ENCODE peak calls at places on chromosomes 5 and 9, in eight cellular contexts. W is cardiac fibroblast; S is tibial artery; G is CD8-positive, alpha-beta T cell; V is heart right ventricle; A is transverse colon; P is spleen; O is fibroblast of mammary gland. Y is an unnamed sample.

GRCh38 chr5:98455660-98456059 is 317.8 kb upstream of the RGMB start:
- DNase-seq in W (peak), S (no peak), G (no peak), V (no peak), A (no peak), P (no peak), O (peak), Y (peak)

GRCh38 chr9:89661956-89662717 is 57.3 kb downstream of the GADD45G start:
- DNase-seq in W (peak), S (peak), G (no peak), V (peak), A (peak), P (peak), O (peak), Y (peak)

GRCh38 chr9:91177081-91177480 is 184.6 kb downstream of the AUH start:
- DNase-seq in W (no peak), S (no peak), G (no peak), V (no peak), A (peak), P (peak), O (no peak), Y (no peak)

GRCh38 chr9:134396258-134396742 is 70.0 kb downstream of the RXRA start:
- DNase-seq in W (no peak), S (no peak), G (no peak), V (peak), A (peak), P (peak), O (no peak), Y (no peak)

GRCh38 chr5:38099205-38100144 is 158.9 kb upstream of the EGFLAM start:
- DNase-seq in W (no peak), S (no peak), G (no peak), V (no peak), A (no peak), P (no peak), O (no peak), Y (no peak)

GRCh38 chr9:136691316-136692189 is 4.3 kb upstream of the AGPAT2 start:
- DNase-seq in W (no peak), S (no peak), G (no peak), V (no peak), A (no peak), P (no peak), O (no peak), Y (no peak)

GRCh38 chr5:135319928-135320606 is 79.0 kb downstream of the MACROH2A1 start:
- DNase-seq in W (no peak), S (peak), G (no peak), V (no peak), A (no peak), P (peak), O (no peak), Y (no peak)

GRCh38 chr5:169696621-169697517 is 59.8 kb downstream of the DOCK2 start:
- DNase-seq in W (peak), S (no peak), G (no peak), V (no peak), A (no peak), P (no peak), O (peak), Y (no peak)

GRCh38 chr9:117247271-117247670 is 167.6 kb downstream of the ASTN2 start:
- DNase-seq in W (no peak), S (no peak), G (no peak), V (no peak), A (no peak), P (no peak), O (no peak), Y (no peak)

GRCh38 chr5:6506631-6507030 is 58.0 kb downstream of the UBE2QL1 start:
- DNase-seq in W (no peak), S (no peak), G (no peak), V (no peak), A (no peak), P (no peak), O (no peak), Y (no peak)

GRCh38 chr5:6505779-6506557 is 57.3 kb downstream of the UBE2QL1 start:
- DNase-seq in W (no peak), S (no peak), G (no peak), V (no peak), A (no peak), P (no peak), O (no peak), Y (no peak)

GRCh38 chr5:6508931-6509330 is 60.3 kb downstream of the UBE2QL1 start:
- DNase-seq in W (no peak), S (no peak), G (no peak), V (no peak), A (no peak), P (no peak), O (no peak), Y (no peak)

GRCh38 chr5:6510132-6510531 is 61.5 kb downstream of the UBE2QL1 start:
- DNase-seq in W (no peak), S (no peak), G (no peak), V (no peak), A (no peak), P (no peak), O (peak), Y (peak)

GRCh38 chr5:6510973-6511372 is 62.3 kb downstream of the UBE2QL1 start:
- DNase-seq in W (no peak), S (no peak), G (no peak), V (no peak), A (no peak), P (no peak), O (no peak), Y (no peak)
- TF ChIP-seq CTCF in W (no peak), S (no peak), G (no peak), V (no peak), A (no peak), P (no peak), O (no peak), Y (no peak)

GRCh38 chr5:131164931-131165727 is at the start of gene HINT1:
- DNase-seq in W (peak), S (peak), G (peak), V (peak), A (peak), P (peak), O (peak), Y (peak)
- TF ChIP-seq CTCF in W (no peak), S (no peak), G (no peak), V (peak), A (no peak), P (peak), O (peak), Y (peak)

DNA sequence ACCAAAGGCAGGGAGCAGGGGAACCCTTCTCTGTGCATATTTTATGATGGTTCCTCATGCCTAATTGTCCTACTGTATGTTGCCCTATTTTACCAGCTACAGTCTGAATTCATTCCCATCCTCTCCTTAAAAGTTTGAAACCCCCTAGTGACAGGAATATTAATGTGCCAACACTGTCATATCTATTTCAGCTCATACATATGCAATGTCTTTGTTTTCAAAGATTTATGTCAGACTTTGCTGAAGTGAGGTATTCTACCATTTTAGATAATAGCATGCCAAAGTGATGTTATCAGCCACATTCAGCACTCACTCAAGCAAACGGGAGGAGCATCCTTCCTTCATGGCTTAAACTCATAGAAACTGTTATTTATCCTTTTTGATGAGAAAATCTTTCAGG is 696.6 kb downstream of the NR2F1-AS1 start:
- DNase-seq in W (no peak), S (no peak), G (no peak), V (no peak), A (no peak), P (no peak), O (no peak), Y (no peak)
- TF ChIP-seq CTCF in W (no peak), S (no peak), G (no peak), V (no peak), A (no peak), P (no peak), O (no peak), Y (no peak)

DNA sequence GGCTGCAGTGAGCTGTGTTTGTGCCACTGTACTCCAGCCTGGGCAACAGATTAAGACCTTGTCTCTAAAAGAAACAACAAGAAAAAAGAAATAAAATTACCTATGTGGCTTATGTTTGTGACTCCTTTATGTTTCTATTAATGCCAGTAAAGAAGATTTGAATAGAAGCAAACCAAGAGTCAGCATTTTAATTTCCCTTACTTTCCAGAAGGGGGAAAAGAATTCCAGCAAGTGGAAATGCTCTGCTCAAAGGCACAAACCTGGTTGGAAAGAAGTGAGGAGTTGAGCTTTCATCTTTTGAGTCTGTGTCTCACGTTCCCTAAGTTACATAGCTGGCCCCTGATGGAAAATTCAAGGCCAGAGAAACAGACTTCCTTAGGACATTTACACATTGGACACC is 23.6 kb upstream of the ELL2 start:
- DNase-seq in W (no peak), S (no peak), G (no peak), V (no peak), A (no peak), P (no peak), O (no peak), Y (no peak)
- TF ChIP-seq CTCF in W (no peak), S (no peak), G (no peak), V (no peak), A (no peak), P (no peak), O (no peak), Y (no peak)

DNA sequence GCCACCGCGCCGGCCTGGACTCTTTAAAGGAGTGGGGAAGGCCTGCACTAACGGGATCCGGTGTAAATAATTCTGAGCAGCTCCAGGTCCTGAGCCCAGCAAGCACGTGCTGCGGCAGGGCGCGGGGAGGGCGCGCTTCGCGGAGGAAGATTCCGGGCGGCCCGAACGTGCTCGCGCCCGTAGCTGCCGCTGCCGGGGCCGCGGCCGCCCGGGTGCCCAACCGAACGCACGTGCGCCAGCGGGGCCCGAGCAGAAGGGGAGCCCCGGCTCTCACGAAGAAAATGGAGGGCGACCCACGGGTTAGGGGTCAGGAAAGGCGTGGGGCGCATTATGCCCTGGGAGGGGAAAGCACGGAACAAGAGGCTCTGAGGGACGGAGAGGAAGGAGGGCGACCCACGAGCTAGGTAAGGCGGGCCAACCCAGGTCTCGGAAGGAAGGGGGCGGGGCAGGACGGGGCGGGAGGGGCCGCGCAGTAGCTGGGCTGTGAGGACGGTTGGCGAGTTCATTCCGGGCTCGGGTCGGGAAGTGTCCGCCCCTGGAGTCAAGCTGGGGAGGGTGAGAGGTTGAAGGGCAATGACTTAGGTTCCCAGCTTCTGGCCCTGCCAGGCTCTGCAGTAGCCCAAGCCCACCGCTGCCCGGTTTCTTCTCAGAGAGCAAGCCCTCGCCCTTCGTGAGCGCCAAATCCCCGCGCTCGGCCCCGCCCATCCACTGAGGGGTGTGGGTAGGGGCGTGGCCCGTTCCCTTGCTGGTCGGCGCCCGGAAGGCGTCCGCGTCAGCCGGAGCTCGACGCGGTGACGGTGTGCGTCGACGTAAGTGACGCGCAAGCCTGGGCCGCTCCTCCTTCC is at the start of gene ZNF131:
- DNase-seq in W (peak), S (peak), G (peak), V (peak), A (peak), P (peak), O (peak), Y (peak)
- TF ChIP-seq CTCF in W (no peak), S (no peak), G (no peak), V (no peak), A (no peak), P (peak), O (no peak), Y (no peak)

GRCh38 chr5:88683506-88684135 is 199.4 kb downstream of the MEF2C start:
- DNase-seq in W (no peak), S (no peak), G (no peak), V (no peak), A (no peak), P (no peak), O (no peak), Y (peak)
- TF ChIP-seq CTCF in W (no peak), S (no peak), G (no peak), V (no peak), A (no peak), P (no peak), O (no peak), Y (peak)

GRCh38 chr9:68584110-68585033 is 43.7 kb upstream of the TMEM252 start:
- DNase-seq in W (peak), S (peak), G (peak), V (peak), A (peak), P (peak), O (peak), Y (peak)

GRCh38 chr9:68585034-68585761 is 44.5 kb upstream of the TMEM252 start:
- DNase-seq in W (no peak), S (no peak), G (no peak), V (no peak), A (no peak), P (no peak), O (no peak), Y (no peak)
- TF ChIP-seq CTCF in W (no peak), S (no peak), G (no peak), V (no peak), A (no peak), P (no peak), O (no peak), Y (no peak)

DNA sequence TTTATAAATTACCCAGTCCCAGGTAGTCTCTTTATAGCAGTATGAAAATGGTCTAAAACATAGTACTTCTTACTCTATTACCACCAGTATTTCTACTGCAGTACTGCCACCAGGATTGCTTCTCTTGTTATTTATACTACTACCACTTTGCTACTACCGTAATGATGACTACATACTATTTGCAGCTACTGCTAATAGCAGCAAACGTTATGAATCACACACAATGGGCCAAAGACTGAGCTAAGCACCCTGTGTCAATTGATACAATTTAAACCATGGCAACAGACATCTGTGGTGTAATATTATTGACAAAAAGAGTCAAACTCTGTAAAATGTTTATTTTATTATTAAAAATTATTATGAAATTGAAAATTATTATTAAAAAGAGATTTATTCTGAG is 15.3 kb upstream of the KIF12 start:
- DNase-seq in W (no peak), S (no peak), G (no peak), V (no peak), A (no peak), P (no peak), O (peak), Y (no peak)
- TF ChIP-seq CTCF in W (no peak), S (no peak), G (no peak), V (no peak), A (no peak), P (no peak), O (no peak), Y (no peak)

GRCh38 chr5:157855404-157855994 is 3.4 kb downstream of the CLINT1 start:
- DNase-seq in W (peak), S (peak), G (no peak), V (peak), A (peak), P (no peak), O (peak), Y (peak)
- TF ChIP-seq CTCF in W (peak), S (peak), G (peak), V (peak), A (peak), P (peak), O (peak), Y (peak)

DNA sequence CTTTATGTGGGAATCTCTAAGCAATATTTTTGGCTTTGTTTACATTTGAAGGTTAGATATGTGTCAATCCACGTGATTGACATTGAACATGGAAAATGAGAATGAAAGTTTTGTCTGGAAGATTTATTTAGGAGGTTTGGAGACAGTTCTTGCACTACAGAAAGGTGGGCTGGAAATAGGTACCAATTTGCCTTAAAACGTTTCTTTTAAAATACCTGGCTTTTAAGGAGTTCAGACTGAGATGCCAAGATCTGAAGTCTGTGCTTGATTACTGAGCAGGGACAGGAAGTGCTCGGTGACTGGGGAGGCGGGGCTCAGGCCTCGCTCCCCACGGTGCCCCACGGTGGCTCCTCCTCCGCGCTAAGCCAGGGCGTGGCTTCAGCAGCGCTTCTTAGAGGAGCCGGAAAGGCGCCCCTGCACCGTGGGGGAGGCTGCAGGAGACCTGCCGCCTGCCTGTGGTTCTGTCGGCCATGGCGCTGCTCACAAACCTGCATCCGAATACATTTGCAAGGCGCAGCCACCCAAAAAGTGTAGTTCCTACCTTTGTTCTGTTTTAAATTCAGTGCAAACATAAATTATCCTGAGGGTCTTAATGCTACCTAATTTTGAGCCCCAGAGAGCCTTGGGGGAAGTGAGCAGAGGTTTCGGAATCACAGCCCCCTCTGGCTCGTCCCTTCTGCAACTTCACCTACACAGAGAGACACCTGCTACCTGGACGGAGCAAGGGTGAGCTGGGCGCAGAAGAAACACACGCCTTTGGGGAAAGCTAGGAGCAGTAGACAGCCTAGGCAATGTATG is 49.2 kb downstream of the USP20 start:
- DNase-seq in W (peak), S (peak), G (peak), V (peak), A (peak), P (peak), O (peak), Y (peak)
- TF ChIP-seq CTCF in W (no peak), S (no peak), G (no peak), V (no peak), A (no peak), P (no peak), O (no peak), Y (no peak)

Y was measured in astrocyte of the spinal cord.